ENCODE peak calls at places on chromosomes 6 and 20, in five cellular contexts. C, O, K, S and G are unnamed samples.

GRCh38 chr20:44495257-44495656 is 19.6 kb downstream of the TTPAL start:
- DNase-seq in K (no peak), S (no peak), C (no peak), O (no peak), G (no peak)

GRCh38 chr6:90458353-90459224 is 128.3 kb downstream of the MAP3K7 start:
- DNase-seq in C (no peak), S (no peak), K (peak; percentile 17), O (no peak), G (no peak)

GRCh38 chr6:164911873-164912580 is 397.4 kb downstream of the C6orf118 start:
- DNase-seq in K (no peak), C (no peak), O (no peak), S (no peak), G (no peak)

GRCh38 chr6:111585241-111585968 is 20.3 kb downstream of the TRAF3IP2 start:
- DNase-seq in K (no peak), S (no peak), O (no peak), C (no peak), G (no peak)

GRCh38 chr20:62234346-62234745 is 4.0 kb upstream of the OSBPL2 start:
- DNase-seq in C (no peak), K (no peak), O (no peak), S (no peak), G (no peak)

GRCh38 chr6:44800171-44800671 is 412.7 kb downstream of the CDC5L start:
- DNase-seq in K (no peak), O (no peak), S (no peak), C (no peak), G (no peak)

GRCh38 chr6:61711849-61712248 is 574.2 kb downstream of the KHDRBS2 start:
- DNase-seq in S (no peak), O (no peak), C (no peak), K (no peak), G (no peak)

GRCh38 chr6:31896856-31897611 is 464 bp downstream of the EHMT2 start:
- DNase-seq in S (no peak), C (no peak), O (no peak), K (no peak), G (no peak)

GRCh38 chr20:19122395-19122794 is 90.0 kb upstream of the SLC24A3 start:
- DNase-seq in K (no peak), O (no peak), C (no peak), S (no peak), G (no peak)

GRCh38 chr20:59010995-59011873 is 4.2 kb upstream of the CTSZ start:
- DNase-seq in O (peak; percentile 89), K (no peak), S (no peak), C (no peak), G (no peak)
- H3K27ac ChIP-seq in O (peak overlapping the region; percentile 69), K (no peak overlapping the region), S (no peak overlapping the region), C (no peak overlapping the region), G (no peak overlapping the region)

DNA sequence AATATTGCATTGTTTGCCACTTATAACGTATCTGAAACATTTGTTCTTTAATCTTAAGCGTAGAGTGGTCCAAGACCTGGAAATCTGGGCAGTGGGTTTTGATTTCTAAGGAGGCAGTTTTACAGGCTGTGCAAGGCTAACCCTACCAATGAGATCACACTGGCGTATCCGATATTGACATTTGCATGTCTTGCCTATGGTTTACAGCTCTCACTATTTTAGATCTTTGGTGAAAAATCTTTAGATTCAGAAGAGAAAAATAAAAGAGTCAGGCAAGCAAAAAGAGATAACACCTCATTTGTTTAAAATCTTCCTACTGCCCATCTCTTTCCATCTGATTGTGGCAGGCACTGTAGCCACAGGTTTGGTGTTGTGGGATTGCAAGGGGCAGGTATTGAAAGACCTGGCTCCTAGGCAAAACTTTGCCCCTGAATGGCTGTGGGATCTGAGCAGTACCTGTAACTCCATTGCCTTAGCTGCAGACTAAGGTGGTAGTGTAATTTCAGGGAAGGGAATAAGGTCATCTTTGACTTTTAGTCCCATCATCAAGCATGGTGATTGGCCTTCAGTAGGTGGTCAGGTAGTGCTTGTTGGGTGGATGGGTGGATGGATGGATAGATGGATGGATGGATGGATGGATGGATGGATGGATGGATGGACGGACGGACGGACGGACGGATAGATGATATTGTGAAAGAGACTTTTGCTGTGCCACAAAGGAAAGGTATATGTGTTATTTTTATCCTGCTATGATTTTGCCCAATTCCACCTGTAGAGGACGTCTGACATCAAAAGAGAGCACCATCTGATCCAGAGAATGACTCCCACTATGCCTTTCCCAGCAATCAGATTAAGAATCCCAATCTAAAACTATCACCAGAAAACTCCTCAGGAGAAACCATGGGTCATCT is 1.9 kb downstream of the TNFAIP3 start:
- DNase-seq in O (no peak), S (no peak), C (no peak), K (no peak), G (no peak)
- TF ChIP-seq CTCF in O (peak; percentile 31), S (no peak), C (no peak), K (no peak), G (no peak)

DNA sequence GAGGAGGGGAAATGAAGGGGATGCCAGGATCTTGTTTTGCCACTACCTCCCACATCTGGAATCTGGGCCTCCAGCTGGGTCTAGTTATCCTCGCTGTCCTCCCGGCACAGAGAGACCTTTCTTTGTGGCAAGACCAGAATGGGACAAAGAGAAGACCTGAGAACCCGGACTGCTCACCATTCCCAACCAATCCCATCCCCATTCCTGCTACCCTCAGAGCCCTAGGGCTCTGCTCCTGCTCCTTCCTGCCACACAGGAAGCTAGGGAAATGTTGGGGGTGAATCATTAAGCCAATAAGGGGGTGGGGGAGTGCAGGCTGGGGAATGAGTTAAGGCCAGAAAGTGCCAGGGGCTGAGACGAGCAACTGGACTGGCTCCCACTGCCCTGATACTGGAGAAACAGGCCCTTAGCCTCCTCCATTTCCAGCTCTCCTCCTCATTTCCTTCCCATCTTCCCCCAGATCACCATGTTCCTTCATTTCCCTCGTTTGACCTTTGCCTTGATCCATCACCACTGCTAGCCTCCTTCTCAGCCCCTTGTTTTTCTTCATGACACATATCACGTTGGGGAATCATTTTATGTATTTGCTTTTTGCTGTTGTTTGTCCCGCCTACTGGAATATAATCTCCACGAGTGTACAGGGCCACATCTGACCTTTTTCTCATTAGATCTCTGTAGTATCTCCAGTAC is 4.6 kb upstream of the IER3 start:
- DNase-seq in C (no peak), K (no peak), S (no peak), O (no peak), G (no peak)
- H3K4me1 ChIP-seq in C (peaks cover 2% of the 10 kb centered on the region), K (peaks cover 24% of the 10 kb centered on the region), S (peaks cover 24% of the 10 kb centered on the region), O (peaks cover 55% of the 10 kb centered on the region), G (peaks cover 84% of the 10 kb centered on the region)

GRCh38 chr6:126657556-126658129 is 317.7 kb downstream of the CENPW start:
- DNase-seq in O (no peak), C (no peak), S (no peak), K (peak; percentile 69), G (no peak)

GRCh38 chr6:126662966-126663365 is 323.1 kb downstream of the CENPW start:
- DNase-seq in S (no peak), O (no peak), C (no peak), K (no peak), G (no peak)

GRCh38 chr6:126660376-126660775 is 320.5 kb downstream of the CENPW start:
- DNase-seq in C (no peak), K (no peak), S (no peak), O (no peak), G (no peak)

GRCh38 chr6:126664271-126664670 is 324.4 kb downstream of the CENPW start:
- DNase-seq in S (no peak), C (no peak), K (no peak), O (no peak), G (no peak)

GRCh38 chr6:126661646-126662045 is 321.7 kb downstream of the CENPW start:
- DNase-seq in C (no peak), K (no peak), O (no peak), S (no peak), G (no peak)
- H3K27ac ChIP-seq in C (no peak overlapping the region), K (no peak overlapping the region), O (no peak overlapping the region), S (no peak overlapping the region), G (no peak overlapping the region)

GRCh38 chr20:31860431-31861345 is 9.6 kb downstream of the DUSP15 start:
- DNase-seq in O (peak; percentile 80), C (no peak), K (no peak), S (peak; percentile 20), G (no peak)
- TF ChIP-seq CTCF in O (no peak), C (no peak), K (no peak), S (no peak), G (no peak)

DNA sequence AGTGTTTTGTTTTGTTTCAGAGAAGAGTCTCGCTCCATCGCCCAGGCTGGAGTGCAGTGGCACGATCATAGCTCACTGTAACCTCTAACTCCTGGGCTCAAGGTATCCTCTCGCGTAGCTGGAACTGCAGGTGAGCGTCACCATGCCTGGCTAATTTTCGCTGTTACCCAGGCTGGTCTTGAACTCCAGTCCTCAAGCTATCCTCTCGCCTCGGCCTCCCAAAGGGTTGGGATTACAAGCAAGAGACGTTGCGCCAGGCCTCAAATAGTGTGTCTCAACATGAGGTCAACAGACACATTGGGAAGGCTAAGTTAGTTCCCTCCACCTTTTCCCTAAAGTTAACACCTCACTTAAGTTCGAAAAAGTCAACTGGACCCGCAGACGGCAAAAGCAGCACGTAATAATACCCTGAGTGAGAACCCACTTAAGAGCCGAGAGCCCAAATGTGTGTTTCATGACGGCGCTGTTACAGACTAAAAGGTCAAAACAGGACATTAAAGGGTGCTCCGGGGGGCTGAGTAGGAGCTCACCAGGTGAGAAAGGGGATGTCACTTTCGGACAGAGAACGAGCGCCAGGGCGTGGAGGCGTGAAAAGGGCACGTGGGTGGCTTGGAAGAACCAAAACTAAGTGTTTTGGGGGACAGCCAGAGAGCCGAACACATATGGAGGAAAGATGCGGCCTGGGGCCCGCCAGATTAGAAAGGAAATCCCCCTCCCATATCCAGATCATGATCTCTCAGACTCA is 499 bp downstream of the TTI1 start:
- DNase-seq in O (no peak), S (peak; percentile 50), C (no peak), K (no peak), G (no peak)
- H3K4me1 ChIP-seq in O (peaks cover 37% of the 10 kb centered on the region), S (peaks cover 55% of the 10 kb centered on the region), C (no peaks in the 10 kb centered on the region), K (peaks cover 14% of the 10 kb centered on the region), G (peaks cover 21% of the 10 kb centered on the region)

GRCh38 chr6:36999467-37000125 is 5.9 kb upstream of the FGD2 start:
- DNase-seq in C (no peak), K (no peak), O (no peak), S (no peak), G (no peak)

GRCh38 chr6:36998723-36999466 is 6.6 kb upstream of the FGD2 start:
- DNase-seq in O (no peak), K (no peak), C (no peak), S (no peak), G (no peak)

GRCh38 chr6:36997811-36998722 is 7.4 kb upstream of the FGD2 start:
- DNase-seq in O (no peak), K (no peak), C (no peak), S (peak; percentile 85), G (no peak)
- H3K27ac ChIP-seq in O (no peak overlapping the region), K (no peak overlapping the region), C (no peak overlapping the region), S (peak overlapping the region; percentile 94), G (peak overlapping the region; percentile 63)

GRCh38 chr6:35050988-35051330 is 90.2 kb downstream of the TCP11 start:
- DNase-seq in K (no peak), C (no peak), S (no peak), O (no peak), G (no peak)

GRCh38 chr6:35049885-35050284 is 91.3 kb downstream of the TCP11 start:
- DNase-seq in S (no peak), O (no peak), C (no peak), K (no peak), G (no peak)

GRCh38 chr6:35050291-35050987 is 90.7 kb downstream of the TCP11 start:
- DNase-seq in S (no peak), C (no peak), K (no peak), O (no peak), G (no peak)

GRCh38 chr6:35051997-35052583 is 89.0 kb downstream of the TCP11 start:
- DNase-seq in K (no peak), O (no peak), C (no peak), S (no peak), G (no peak)

GRCh38 chr6:35051393-35051792 is 89.7 kb downstream of the TCP11 start:
- DNase-seq in O (no peak), S (no peak), K (no peak), C (no peak), G (no peak)
- TF ChIP-seq CTCF in O (no peak), S (no peak), K (no peak), C (no peak), G (no peak)